ENCODE peak calls at places on chromosomes 2 and 18, in four cellular contexts. C is OCI-LY7; A is CD8-positive, alpha-beta memory T cell; U is HFF-Myc. N is an unnamed sample.
A peak's percentile ranks its signal among the peaks of the same experiment; 100 is the strongest.

GRCh38 chr2:85772019-85772745 is 18.4 kb downstream of the ATOH8 start:
- DNase-seq in C (no peak), A (no peak), U (peak; percentile 99), N (peak; percentile 62)

GRCh38 chr2:234773764-234774409 is 177.9 kb upstream of the SH3BP4 start:
- DNase-seq in C (no peak), A (no peak), U (no peak), N (no peak)

GRCh38 chr2:98027535-98027934 is 31.8 kb upstream of the TMEM131 start:
- DNase-seq in C (peak; percentile 84), A (no peak), U (no peak), N (no peak)

GRCh38 chr2:121694398-121695178 is 42.1 kb downstream of the NIFK start:
- DNase-seq in C (no peak), A (no peak), U (no peak), N (no peak)

GRCh38 chr2:63763336-63764056 is 78.2 kb upstream of the UGP2 start:
- DNase-seq in C (no peak), A (no peak), U (peak; percentile 65), N (no peak)

GRCh38 chr2:234806818-234807217 is 145.0 kb upstream of the SH3BP4 start:
- DNase-seq in C (no peak), A (no peak), U (no peak), N (no peak)

GRCh38 chr18:34764451-34764850 is 54.4 kb downstream of the DTNA start:
- DNase-seq in C (no peak), A (no peak), U (no peak), N (no peak)

GRCh38 chr2:54370405-54371104 is 85.6 kb upstream of the SPTBN1 start:
- DNase-seq in C (no peak), A (no peak), U (no peak), N (no peak)

GRCh38 chr18:5582849-5583667 is 39.3 kb upstream of the EPB41L3 start:
- DNase-seq in C (no peak), A (no peak), U (no peak), N (no peak)

GRCh38 chr2:234137400-234138014 is 87.0 kb downstream of the SPP2 start:
- DNase-seq in C (no peak), A (no peak), U (no peak), N (no peak)

GRCh38 chr2:171432206-171432968 is 1.4 kb downstream of the METTL8 start:
- DNase-seq in C (no peak), A (no peak), U (no peak), N (no peak)

GRCh38 chr2:37625781-37626548 is 45.5 kb downstream of the CDC42EP3 start:
- DNase-seq in C (peak; percentile 22), A (peak; percentile 75), U (no peak), N (no peak)

GRCh38 chr2:31522742-31523141 is 58.0 kb downstream of the SRD5A2 start:
- DNase-seq in C (no peak), A (no peak), U (no peak), N (no peak)

GRCh38 chr2:101883860-101884259 is 107.9 kb upstream of the IL1R2 start:
- DNase-seq in C (peak; percentile 34), A (no peak), U (peak; percentile 12), N (no peak)

GRCh38 chr18:35122586-35123224 is 81.5 kb downstream of the MAPRE2 start:
- DNase-seq in C (no peak), A (no peak), U (no peak), N (no peak)

GRCh38 chr2:1835581-1836201 is 91.4 kb upstream of the PXDN start:
- DNase-seq in C (no peak), A (peak; percentile 30), U (no peak), N (peak; percentile 52)

GRCh38 chr2:109242222-109242653 is 113.2 kb downstream of the SH3RF3 start:
- DNase-seq in C (no peak), A (no peak), U (no peak), N (no peak)
- H3K4me3 ChIP-seq in C (no peak overlapping the region), A (no peak overlapping the region), U (no peak overlapping the region), N (no peak overlapping the region)

DNA sequence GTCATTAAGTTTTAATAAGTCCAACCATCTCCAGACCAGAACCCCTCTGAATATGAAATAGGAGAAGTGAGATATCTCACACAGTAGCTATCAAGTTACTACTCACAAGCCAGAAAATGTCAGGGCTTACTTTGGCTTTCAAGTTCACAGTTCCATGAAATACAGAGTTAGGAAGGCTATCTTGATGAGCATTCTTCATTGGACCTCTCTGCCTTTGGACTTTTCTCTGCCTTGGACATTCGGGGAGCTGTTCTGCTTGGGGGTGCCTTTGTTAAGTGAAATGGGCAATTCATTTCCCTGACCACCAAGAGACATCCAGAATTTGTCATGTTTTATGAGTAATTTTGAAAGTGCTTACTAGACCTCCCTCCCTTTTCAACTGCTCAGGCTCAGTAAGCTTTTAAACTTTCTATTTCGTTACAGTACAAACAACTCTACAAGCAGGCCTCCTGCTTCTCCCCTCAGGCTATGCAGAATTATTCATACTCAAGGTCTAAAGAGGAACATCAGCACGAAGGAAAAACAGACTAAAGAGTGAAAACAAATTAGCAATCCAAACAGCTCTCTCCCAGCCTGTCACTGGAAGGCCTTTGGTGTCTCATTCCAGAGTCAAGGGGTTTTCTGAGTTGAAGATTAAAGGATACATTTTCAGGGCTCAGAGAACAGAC is 95.3 kb downstream of the MREG start:
- DNase-seq in C (no peak), A (no peak), U (no peak), N (no peak)
- H3K4me3 ChIP-seq in C (no peak overlapping the region), A (no peak overlapping the region), U (no peak overlapping the region), N (no peak overlapping the region)

GRCh38 chr2:194328456-194328855 is 1328.6 kb upstream of the SLC39A10 start:
- DNase-seq in C (no peak), A (no peak), U (no peak), N (no peak)
- H3K4me3 ChIP-seq in C (no peak overlapping the region), A (no peak overlapping the region), U (no peak overlapping the region), N (no peak overlapping the region)

GRCh38 chr2:43278683-43279220 is 52.3 kb upstream of the ZFP36L2 start:
- DNase-seq in C (no peak), A (no peak), U (no peak), N (no peak)

GRCh38 chr2:43276962-43277383 is 50.6 kb upstream of the ZFP36L2 start:
- DNase-seq in C (no peak), A (no peak), U (no peak), N (no peak)

GRCh38 chr2:43274055-43274454 is 47.6 kb upstream of the ZFP36L2 start:
- DNase-seq in C (no peak), A (no peak), U (no peak), N (no peak)

GRCh38 chr2:43274721-43275120 is 48.3 kb upstream of the ZFP36L2 start:
- DNase-seq in C (no peak), A (no peak), U (no peak), N (no peak)

DNA sequence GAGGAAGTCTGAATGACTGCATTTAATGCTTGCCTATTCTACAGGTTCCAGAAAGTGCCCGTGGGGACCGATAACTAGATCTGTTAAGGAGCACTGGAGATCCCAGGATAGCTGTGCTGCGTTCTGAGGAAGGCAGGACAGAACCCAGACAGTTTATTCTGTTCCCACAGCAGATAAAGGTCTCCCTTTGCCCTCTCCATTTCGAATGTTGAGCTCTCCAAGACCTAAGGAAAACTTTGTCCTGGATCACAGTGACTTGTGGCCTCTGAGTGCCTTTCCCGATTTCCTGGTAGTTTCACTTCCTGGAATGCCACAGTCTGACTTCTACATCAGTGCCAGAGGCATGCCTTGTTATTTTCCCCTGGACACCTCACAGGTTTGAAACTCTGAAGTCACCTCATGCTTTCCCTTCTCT is 50.1 kb upstream of the ZFP36L2 start:
- DNase-seq in C (no peak), A (no peak), U (no peak), N (no peak)
- H3K4me3 ChIP-seq in C (no peak overlapping the region), A (no peak overlapping the region), U (no peak overlapping the region), N (no peak overlapping the region)

DNA sequence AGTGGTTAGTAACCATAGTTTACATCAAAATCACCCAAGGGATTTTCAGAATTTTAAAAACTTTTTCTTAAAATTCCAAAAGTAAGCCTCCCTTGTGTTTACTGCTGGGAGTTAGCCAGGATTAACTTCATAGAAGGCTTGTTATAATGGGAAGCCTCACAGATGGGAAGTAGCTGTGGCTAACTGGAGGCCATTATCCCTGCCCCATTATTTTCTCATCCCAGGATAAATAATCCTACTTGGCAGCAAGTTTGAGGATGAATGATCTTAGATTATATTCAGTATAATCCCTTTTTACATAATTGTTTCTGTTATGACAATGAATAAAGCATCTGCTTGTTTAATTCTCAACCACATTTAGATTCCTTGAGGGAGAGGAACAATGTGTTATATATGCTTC is 25.5 kb downstream of the PLEK start:
- DNase-seq in C (no peak), A (no peak), U (no peak), N (no peak)
- H3K4me3 ChIP-seq in C (peak overlapping the region; percentile 63), A (no peak overlapping the region), U (no peak overlapping the region), N (no peak overlapping the region)

DNA sequence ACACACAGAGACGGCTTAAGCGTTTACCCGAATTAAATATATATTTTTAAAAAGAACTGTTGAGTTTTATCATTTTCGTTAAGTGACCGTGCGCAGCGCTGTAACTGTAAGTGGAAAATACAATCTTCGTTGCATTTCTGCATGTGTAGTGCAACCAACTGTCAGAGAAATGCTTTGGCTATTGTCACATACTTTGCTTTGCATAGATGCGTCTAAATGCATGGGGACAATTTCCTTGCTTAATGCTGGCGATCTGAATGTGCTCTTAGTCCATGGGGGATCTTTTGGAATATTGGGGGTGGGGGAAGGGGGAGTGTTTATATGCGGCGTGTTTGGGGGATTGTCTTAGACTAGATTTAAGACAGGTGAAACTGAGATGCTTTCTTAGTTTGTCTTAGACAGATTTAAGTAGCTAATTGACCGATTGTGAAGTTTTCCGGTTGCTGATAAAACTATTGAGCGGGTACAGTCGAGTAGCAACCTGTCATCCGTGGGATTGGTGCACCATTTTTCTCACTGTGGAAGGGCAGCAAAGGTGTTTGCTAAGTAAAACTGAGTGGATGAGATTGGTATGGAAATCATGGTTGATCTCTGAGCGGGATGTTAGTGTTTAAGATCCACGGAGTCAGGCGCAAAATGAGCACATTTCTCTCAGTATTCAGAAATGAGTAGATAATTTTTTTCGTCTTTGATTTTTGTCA is 467 bp downstream of the VSNL1 start:
- DNase-seq in C (no peak), A (no peak), U (no peak), N (no peak)
- H3K4me3 ChIP-seq in C (no peak overlapping the region), A (no peak overlapping the region), U (peak overlapping the region; percentile 27), N (peak overlapping the region; percentile 26)